ENCODE peak calls at places on chromosome 11, in nine cellular contexts. Z is SK-N-DZ; C is AG04449; Q is anterior cingulate cortex; Y is foreskin keratinocyte; R is kidney tubule cell; M is stimulated activated CD4-positive, alpha-beta T cell treated with anti-CD3 and anti-CD28 coated beads, Interleukin-12 subunit alpha, Interleukin-12 subunit beta, amount 100 ng/mL, for 24 hours; J is fibroblast of mammary gland; T is effector memory CD4-positive, alpha-beta T cell. F is an unnamed sample.

GRCh38 chr11:66045177-66045639 is 3.8 kb downstream of the GAL3ST3 start:
- DNase-seq in M (peak; percentile 68), Y (peak; percentile 33), J (peak; percentile 68), R (peak; percentile 70), T (peak; percentile 69), C (no peak), Z (peak; percentile 80), Q (peak; percentile 51), F (peak; percentile 67)

GRCh38 chr11:130383363-130384168 is 44.8 kb downstream of the ADAMTS8 start:
- DNase-seq in Y (no peak), R (peak; percentile 97), T (no peak), Z (no peak), Q (no peak), M (no peak), C (peak; percentile 90), J (peak; percentile 90), F (peak; percentile 97)

GRCh38 chr11:127376316-127376715 is 375.7 kb upstream of the KIRREL3 start:
- DNase-seq in C (no peak), Y (no peak), R (no peak), J (no peak), Z (no peak), Q (no peak), T (no peak), M (no peak), F (no peak)

GRCh38 chr11:128040603-128041002 is 546.8 kb downstream of the ETS1 start:
- DNase-seq in R (no peak), T (no peak), Z (peak; percentile 3), M (no peak), C (no peak), Y (no peak), Q (no peak), J (peak; percentile 48), F (peak; percentile 27)

GRCh38 chr11:11545285-11546275 is 76.2 kb downstream of the GALNT18 start:
- DNase-seq in C (no peak), J (no peak), Y (no peak), M (no peak), Z (no peak), T (no peak), Q (no peak), R (peak; percentile 68), F (no peak)

GRCh38 chr11:128735935-128736610 is 42.2 kb downstream of the FLI1 start:
- DNase-seq in R (no peak), T (no peak), Y (no peak), M (no peak), J (no peak), Q (no peak), Z (no peak), C (no peak), F (no peak)

GRCh38 chr11:125517116-125517804 is 21.2 kb upstream of the FEZ1 start:
- DNase-seq in Y (peak; percentile 50), T (no peak), M (no peak), J (peak; percentile 63), Z (peak; percentile 71), Q (peak; percentile 25), R (peak; percentile 64), C (peak; percentile 31), F (peak; percentile 75)

GRCh38 chr11:64742940-64743590 is 877 bp downstream of the RASGRP2 start:
- DNase-seq in T (peak; percentile 65), R (peak; percentile 35), Z (no peak), Q (no peak), J (no peak), Y (peak; percentile 16), C (no peak), M (peak; percentile 55), F (no peak)

GRCh38 chr11:81345609-81346008 is 1388.1 kb downstream of the FAM181B start:
- DNase-seq in C (no peak), Q (no peak), Y (no peak), T (no peak), M (no peak), J (no peak), R (no peak), Z (no peak), F (no peak)

GRCh38 chr11:94193288-94193687 is 64.6 kb downstream of the PANX1 start:
- DNase-seq in R (peak; percentile 83), Y (peak; percentile 58), M (no peak), J (peak; percentile 91), T (no peak), Q (no peak), Z (no peak), C (no peak), F (peak; percentile 27)

GRCh38 chr11:70327717-70328116 is 57.2 kb downstream of the PPFIA1 start:
- DNase-seq in C (no peak), R (no peak), M (no peak), Q (no peak), Y (no peak), J (no peak), T (no peak), Z (no peak), F (no peak)

GRCh38 chr11:108093128-108093904 is 28.1 kb upstream of the ACAT1 start:
- DNase-seq in Y (no peak), T (no peak), Q (no peak), C (no peak), M (no peak), Z (no peak), J (peak; percentile 6), R (no peak), F (peak; percentile 24)